ENCODE peak calls at places on chromosomes 5 and 9, in four cellular contexts. Z, T, Q and L are unnamed samples.

GRCh38 chr9:36862206-36863145 is 171.6 kb downstream of the PAX5 start:
- DNase-seq in Z (peak), T (no peak), Q (peak), L (no peak)

GRCh38 chr9:136051568-136052432 is 43.3 kb downstream of the NACC2 start:
- DNase-seq in Z (peak), T (no peak), Q (peak), L (no peak)

GRCh38 chr5:60207031-60207430 is 313.5 kb upstream of the PDE4D start:
- DNase-seq in Z (no peak), T (no peak), Q (no peak), L (no peak)

GRCh38 chr9:133144887-133145466 is 18.7 kb downstream of the GBGT1 start:
- DNase-seq in Z (no peak), T (no peak), Q (no peak), L (no peak)

GRCh38 chr5:173778152-173778782 is 109.9 kb upstream of the CPEB4 start:
- DNase-seq in Z (no peak), T (no peak), Q (no peak), L (no peak)

GRCh38 chr5:73280386-73280785 is 107.4 kb downstream of the TMEM174 start:
- DNase-seq in Z (no peak), T (no peak), Q (no peak), L (no peak)

GRCh38 chr9:19998823-19999455 is 210.1 kb upstream of the SLC24A2 start:
- DNase-seq in Z (no peak), T (no peak), Q (no peak), L (no peak)

GRCh38 chr9:37302277-37302676 is 120.2 kb upstream of the GRHPR start:
- DNase-seq in Z (no peak), T (no peak), Q (no peak), L (no peak)

GRCh38 chr9:136695955-136696354 is 8.7 kb upstream of the AGPAT2 start:
- DNase-seq in Z (no peak), T (no peak), Q (no peak), L (no peak)

GRCh38 chr5:69372394-69372793 is 2.8 kb downstream of the RAD17 start:
- DNase-seq in Z (no peak), T (no peak), Q (no peak), L (no peak)

GRCh38 chr5:115831163-115831768 is 10.1 kb downstream of the ATG12 start:
- DNase-seq in Z (no peak), T (no peak), Q (no peak), L (no peak)

GRCh38 chr5:160699301-160699700 is 152.7 kb downstream of the ATP10B start:
- DNase-seq in Z (no peak), T (no peak), Q (peak), L (no peak)

GRCh38 chr5:24714757-24715156 is 70.0 kb upstream of the CDH10 start:
- DNase-seq in Z (no peak), T (no peak), Q (no peak), L (no peak)

GRCh38 chr5:16437974-16438373 is 27.6 kb downstream of the ZNF622 start:
- DNase-seq in Z (peak), T (no peak), Q (no peak), L (no peak)

GRCh38 chr5:82991059-82991458 is 86.1 kb downstream of the TMEM167A start:
- DNase-seq in Z (no peak), T (no peak), Q (no peak), L (no peak)

GRCh38 chr9:83027153-83027867 is 35.6 kb downstream of the RASEF start:
- DNase-seq in Z (peak), T (no peak), Q (peak), L (no peak)

GRCh38 chr9:108094676-108094993 is 605.1 kb upstream of the KLF4 start:
- DNase-seq in Z (no peak), T (no peak), Q (no peak), L (no peak)

GRCh38 chr9:87874320-87874655 is 8.4 kb upstream of the SPATA31E1 start:
- DNase-seq in Z (no peak), T (no peak), Q (no peak), L (no peak)

GRCh38 chr5:79973511-79973910 is 17.6 kb downstream of the MTX3 start:
- DNase-seq in Z (no peak), T (no peak), Q (no peak), L (no peak)

GRCh38 chr5:162209005-162209605 is 141.5 kb downstream of the GABRG2 start:
- DNase-seq in Z (peak), T (no peak), Q (peak), L (no peak)

GRCh38 chr5:34817558-34818351 is 21.2 kb upstream of the TTC23L start:
- DNase-seq in Z (no peak), T (no peak), Q (peak), L (no peak)

GRCh38 chr5:39203951-39204350 is 15.4 kb downstream of the FYB1 start:
- DNase-seq in Z (no peak), T (no peak), Q (no peak), L (no peak)

GRCh38 chr5:134637106-134637721 is 4.6 kb upstream of the SAR1B start:
- DNase-seq in Z (no peak), T (no peak), Q (no peak), L (no peak)

GRCh38 chr5:124513216-124513615 is 233.2 kb downstream of the ZNF608 start:
- DNase-seq in Z (no peak), T (no peak), Q (no peak), L (no peak)